ENCODE peak calls at places on chromosomes 6 and 20, in eight cellular contexts. One of them, this sample, is unnamed. For H3K36me3, the result is how much of the 10 kb centered on the place peaks cover.

GRCh38 chr6:23940466-23940865 is 185.5 kb upstream of the NRSN1 start:
- DNase-seq in cardiac muscle cell: peak
- DNase-seq in thoracic aorta: no peak
- DNase-seq in MG63: no peak
- DNase-seq in right lobe of liver: no peak
- DNase-seq in GM23248: peak
- DNase-seq in CD8-positive, alpha-beta memory T cell: no peak
- DNase-seq in left ventricle myocardium inferior: no peak
- DNase-seq in this sample: no peak

GRCh38 chr20:19047040-19047950 is 165.1 kb upstream of the SLC24A3 start:
- DNase-seq in cardiac muscle cell: no peak
- DNase-seq in GM23248: peak
- DNase-seq in CD8-positive, alpha-beta memory T cell: no peak
- DNase-seq in thoracic aorta: no peak
- DNase-seq in left ventricle myocardium inferior: peak
- DNase-seq in MG63: peak
- DNase-seq in right lobe of liver: no peak
- DNase-seq in this sample: peak

GRCh38 chr6:21560249-21560648 is 33.3 kb upstream of the SOX4 start:
- DNase-seq in right lobe of liver: no peak
- DNase-seq in cardiac muscle cell: no peak
- DNase-seq in GM23248: no peak
- DNase-seq in MG63: no peak
- DNase-seq in CD8-positive, alpha-beta memory T cell: no peak
- DNase-seq in thoracic aorta: no peak
- DNase-seq in left ventricle myocardium inferior: no peak
- DNase-seq in this sample: no peak

GRCh38 chr6:40848038-40848437 is 191.0 kb downstream of the UNC5CL start:
- DNase-seq in right lobe of liver: no peak
- DNase-seq in GM23248: peak
- DNase-seq in cardiac muscle cell: no peak
- DNase-seq in CD8-positive, alpha-beta memory T cell: no peak
- DNase-seq in MG63: peak
- DNase-seq in thoracic aorta: no peak
- DNase-seq in left ventricle myocardium inferior: no peak
- DNase-seq in this sample: no peak

GRCh38 chr6:163355471-163355991 is 59.0 kb upstream of the QKI start:
- DNase-seq in CD8-positive, alpha-beta memory T cell: no peak
- DNase-seq in thoracic aorta: no peak
- DNase-seq in right lobe of liver: no peak
- DNase-seq in left ventricle myocardium inferior: peak
- DNase-seq in MG63: peak
- DNase-seq in GM23248: peak
- DNase-seq in cardiac muscle cell: no peak
- DNase-seq in this sample: peak

GRCh38 chr6:65117854-65118409 is 589.1 kb downstream of the EYS start:
- DNase-seq in GM23248: no peak
- DNase-seq in thoracic aorta: no peak
- DNase-seq in right lobe of liver: no peak
- DNase-seq in cardiac muscle cell: no peak
- DNase-seq in left ventricle myocardium inferior: no peak
- DNase-seq in MG63: no peak
- DNase-seq in CD8-positive, alpha-beta memory T cell: no peak
- DNase-seq in this sample: no peak

GRCh38 chr20:52496191-52496590 is 304.6 kb upstream of the ZFP64 start:
- DNase-seq in CD8-positive, alpha-beta memory T cell: no peak
- DNase-seq in GM23248: peak
- DNase-seq in left ventricle myocardium inferior: no peak
- DNase-seq in right lobe of liver: no peak
- DNase-seq in MG63: no peak
- DNase-seq in thoracic aorta: no peak
- DNase-seq in cardiac muscle cell: no peak
- DNase-seq in this sample: no peak

GRCh38 chr6:142803495-142804049 is 141.4 kb downstream of the HIVEP2 start:
- DNase-seq in MG63: no peak
- DNase-seq in GM23248: no peak
- DNase-seq in CD8-positive, alpha-beta memory T cell: no peak
- DNase-seq in right lobe of liver: no peak
- DNase-seq in thoracic aorta: no peak
- DNase-seq in left ventricle myocardium inferior: no peak
- DNase-seq in cardiac muscle cell: no peak
- DNase-seq in this sample: no peak

GRCh38 chr6:9657994-9658393 is 756.9 kb downstream of the TFAP2A start:
- DNase-seq in right lobe of liver: no peak
- DNase-seq in CD8-positive, alpha-beta memory T cell: no peak
- DNase-seq in cardiac muscle cell: no peak
- DNase-seq in left ventricle myocardium inferior: no peak
- DNase-seq in MG63: no peak
- DNase-seq in thoracic aorta: no peak
- DNase-seq in GM23248: peak
- DNase-seq in this sample: no peak

GRCh38 chr6:110221738-110222137 is 41.5 kb downstream of the CDC40 start:
- DNase-seq in cardiac muscle cell: no peak
- DNase-seq in right lobe of liver: no peak
- DNase-seq in left ventricle myocardium inferior: no peak
- DNase-seq in thoracic aorta: no peak
- DNase-seq in MG63: no peak
- DNase-seq in CD8-positive, alpha-beta memory T cell: no peak
- DNase-seq in GM23248: peak
- DNase-seq in this sample: no peak

GRCh38 chr6:2960935-2961334 is 10.4 kb downstream of the SERPINB6 start:
- DNase-seq in right lobe of liver: no peak
- DNase-seq in MG63: no peak
- DNase-seq in cardiac muscle cell: no peak
- DNase-seq in CD8-positive, alpha-beta memory T cell: no peak
- DNase-seq in thoracic aorta: no peak
- DNase-seq in GM23248: no peak
- DNase-seq in left ventricle myocardium inferior: no peak
- DNase-seq in this sample: peak

GRCh38 chr6:137309078-137309762 is 90.0 kb upstream of the IFNGR1 start:
- DNase-seq in cardiac muscle cell: peak
- DNase-seq in thoracic aorta: no peak
- DNase-seq in CD8-positive, alpha-beta memory T cell: no peak
- DNase-seq in MG63: peak
- DNase-seq in right lobe of liver: peak
- DNase-seq in left ventricle myocardium inferior: peak
- DNase-seq in GM23248: peak
- DNase-seq in this sample: peak

GRCh38 chr20:18678599-18678998 is 90.7 kb downstream of the DTD1 start:
- DNase-seq in GM23248: no peak
- DNase-seq in cardiac muscle cell: no peak
- DNase-seq in left ventricle myocardium inferior: no peak
- DNase-seq in right lobe of liver: no peak
- DNase-seq in CD8-positive, alpha-beta memory T cell: no peak
- DNase-seq in thoracic aorta: no peak
- DNase-seq in MG63: no peak
- DNase-seq in this sample: no peak

GRCh38 chr6:111692327-111693164 is 86.9 kb upstream of the TRAF3IP2 start:
- DNase-seq in right lobe of liver: peak
- DNase-seq in MG63: no peak
- DNase-seq in left ventricle myocardium inferior: no peak
- DNase-seq in CD8-positive, alpha-beta memory T cell: no peak
- DNase-seq in thoracic aorta: no peak
- DNase-seq in GM23248: no peak
- DNase-seq in cardiac muscle cell: no peak
- DNase-seq in this sample: no peak

GRCh38 chr6:83707829-83708545 is 914 bp downstream of the SNAP91 start:
- DNase-seq in thoracic aorta: no peak
- DNase-seq in right lobe of liver: no peak
- DNase-seq in GM23248: peak
- DNase-seq in left ventricle myocardium inferior: no peak
- DNase-seq in CD8-positive, alpha-beta memory T cell: no peak
- DNase-seq in MG63: peak
- DNase-seq in cardiac muscle cell: peak
- DNase-seq in this sample: peak

GRCh38 chr6:37633581-37634237 is 64.0 kb downstream of the MDGA1 start:
- DNase-seq in CD8-positive, alpha-beta memory T cell: no peak
- DNase-seq in MG63: no peak
- DNase-seq in GM23248: no peak
- DNase-seq in left ventricle myocardium inferior: no peak
- DNase-seq in right lobe of liver: no peak
- DNase-seq in thoracic aorta: no peak
- DNase-seq in cardiac muscle cell: no peak
- DNase-seq in this sample: no peak

GRCh38 chr6:143962644-143962929 is 45.5 kb downstream of the PLAGL1 start:
- DNase-seq in cardiac muscle cell: no peak
- DNase-seq in GM23248: peak
- DNase-seq in left ventricle myocardium inferior: no peak
- DNase-seq in CD8-positive, alpha-beta memory T cell: no peak
- DNase-seq in right lobe of liver: no peak
- DNase-seq in thoracic aorta: no peak
- DNase-seq in MG63: no peak
- DNase-seq in this sample: peak

GRCh38 chr20:46043556-46043955 is 14.5 kb downstream of the SLC12A5 start:
- DNase-seq in right lobe of liver: no peak
- DNase-seq in MG63: no peak
- DNase-seq in CD8-positive, alpha-beta memory T cell: no peak
- DNase-seq in thoracic aorta: no peak
- DNase-seq in left ventricle myocardium inferior: no peak
- DNase-seq in GM23248: no peak
- DNase-seq in cardiac muscle cell: no peak
- DNase-seq in this sample: no peak

GRCh38 chr6:131061041-131061770 is 1.8 kb downstream of the EPB41L2 start:
- DNase-seq in CD8-positive, alpha-beta memory T cell: no peak
- DNase-seq in right lobe of liver: no peak
- DNase-seq in MG63: no peak
- DNase-seq in cardiac muscle cell: peak
- DNase-seq in left ventricle myocardium inferior: no peak
- DNase-seq in GM23248: peak
- DNase-seq in thoracic aorta: no peak
- DNase-seq in this sample: no peak

GRCh38 chr6:170537329-170537728 is 15.8 kb downstream of the PSMB1 start:
- DNase-seq in right lobe of liver: no peak
- DNase-seq in thoracic aorta: no peak
- DNase-seq in left ventricle myocardium inferior: no peak
- DNase-seq in cardiac muscle cell: no peak
- DNase-seq in GM23248: no peak
- DNase-seq in MG63: no peak
- DNase-seq in CD8-positive, alpha-beta memory T cell: no peak
- DNase-seq in this sample: no peak
- H3K36me3 ChIP-seq in right lobe of liver: under half
- H3K36me3 ChIP-seq in thoracic aorta: half or more
- H3K36me3 ChIP-seq in left ventricle myocardium inferior: half or more
- H3K36me3 ChIP-seq in cardiac muscle cell: half or more
- H3K36me3 ChIP-seq in GM23248: half or more
- H3K36me3 ChIP-seq in MG63: half or more
- H3K36me3 ChIP-seq in CD8-positive, alpha-beta memory T cell: half or more
- H3K36me3 ChIP-seq in this sample: under half

GRCh38 chr6:126176266-126176665 is 163.6 kb upstream of the CENPW start:
- DNase-seq in GM23248: peak
- DNase-seq in CD8-positive, alpha-beta memory T cell: no peak
- DNase-seq in right lobe of liver: no peak
- DNase-seq in cardiac muscle cell: peak
- DNase-seq in thoracic aorta: no peak
- DNase-seq in left ventricle myocardium inferior: no peak
- DNase-seq in MG63: no peak
- DNase-seq in this sample: no peak

GRCh38 chr6:126172151-126172550 is 167.8 kb upstream of the CENPW start:
- DNase-seq in GM23248: no peak
- DNase-seq in cardiac muscle cell: no peak
- DNase-seq in left ventricle myocardium inferior: no peak
- DNase-seq in right lobe of liver: no peak
- DNase-seq in CD8-positive, alpha-beta memory T cell: no peak
- DNase-seq in thoracic aorta: no peak
- DNase-seq in MG63: no peak
- DNase-seq in this sample: no peak

GRCh38 chr6:126170875-126171489 is 168.9 kb upstream of the CENPW start:
- DNase-seq in cardiac muscle cell: peak
- DNase-seq in MG63: no peak
- DNase-seq in left ventricle myocardium inferior: no peak
- DNase-seq in right lobe of liver: no peak
- DNase-seq in GM23248: peak
- DNase-seq in thoracic aorta: no peak
- DNase-seq in CD8-positive, alpha-beta memory T cell: no peak
- DNase-seq in this sample: peak

GRCh38 chr6:126175251-126175650 is 164.7 kb upstream of the CENPW start:
- DNase-seq in right lobe of liver: no peak
- DNase-seq in GM23248: no peak
- DNase-seq in cardiac muscle cell: no peak
- DNase-seq in thoracic aorta: no peak
- DNase-seq in left ventricle myocardium inferior: no peak
- DNase-seq in MG63: no peak
- DNase-seq in CD8-positive, alpha-beta memory T cell: no peak
- DNase-seq in this sample: no peak

DNA sequence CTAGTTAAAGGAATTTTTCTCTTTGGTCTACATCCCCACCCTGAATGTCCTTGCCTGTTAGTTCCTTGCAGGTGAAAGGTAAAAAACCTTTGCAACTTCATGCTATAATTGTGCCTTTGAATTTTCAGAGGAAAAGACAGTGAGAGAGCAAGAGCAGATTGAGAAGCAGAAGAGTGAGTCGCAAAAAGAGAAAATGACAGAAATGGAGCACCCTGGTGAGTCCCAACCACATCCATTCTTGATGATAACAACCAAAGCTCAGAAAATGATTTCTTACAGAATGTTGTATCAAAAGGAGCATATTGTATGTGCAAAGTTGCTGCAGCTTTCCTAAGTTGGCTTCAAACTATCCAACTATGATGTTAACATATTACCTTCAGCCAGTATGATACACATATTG is 165.2 kb upstream of the CENPW start:
- DNase-seq in CD8-positive, alpha-beta memory T cell: no peak
- DNase-seq in thoracic aorta: no peak
- DNase-seq in MG63: no peak
- DNase-seq in GM23248: no peak
- DNase-seq in left ventricle myocardium inferior: no peak
- DNase-seq in right lobe of liver: no peak
- DNase-seq in cardiac muscle cell: no peak
- DNase-seq in this sample: no peak
- H3K4me3 ChIP-seq in CD8-positive, alpha-beta memory T cell: no peak
- H3K4me3 ChIP-seq in thoracic aorta: no peak
- H3K4me3 ChIP-seq in MG63: no peak
- H3K4me3 ChIP-seq in GM23248: no peak
- H3K4me3 ChIP-seq in left ventricle myocardium inferior: no peak
- H3K4me3 ChIP-seq in right lobe of liver: no peak
- H3K4me3 ChIP-seq in cardiac muscle cell: no peak
- H3K4me3 ChIP-seq in this sample: no peak

DNA sequence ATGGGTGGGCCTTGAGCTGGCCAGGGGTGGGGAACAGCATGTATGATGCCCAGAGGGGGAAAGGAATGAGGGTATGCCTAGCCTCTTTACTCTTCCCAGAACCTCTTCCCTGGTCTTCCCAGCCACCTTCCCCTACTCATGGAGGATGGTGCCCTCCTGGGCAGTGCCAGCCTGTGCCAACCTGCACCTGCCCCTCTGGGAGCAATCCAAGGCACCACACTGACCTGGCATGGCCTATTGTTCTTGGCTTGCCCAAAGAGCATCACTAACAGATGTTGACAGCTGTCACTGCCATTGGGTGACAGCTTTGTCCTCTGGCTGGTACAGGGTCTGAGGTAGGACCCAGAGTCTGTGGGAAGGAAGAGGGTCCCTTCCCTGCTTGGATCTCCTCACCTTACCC is 12.9 kb downstream of the LPIN3 start:
- DNase-seq in left ventricle myocardium inferior: no peak
- DNase-seq in cardiac muscle cell: no peak
- DNase-seq in GM23248: no peak
- DNase-seq in MG63: no peak
- DNase-seq in thoracic aorta: no peak
- DNase-seq in right lobe of liver: no peak
- DNase-seq in CD8-positive, alpha-beta memory T cell: no peak
- DNase-seq in this sample: no peak
- H3K36me3 ChIP-seq in left ventricle myocardium inferior: half or more
- H3K36me3 ChIP-seq in cardiac muscle cell: under half
- H3K36me3 ChIP-seq in GM23248: under half
- H3K36me3 ChIP-seq in MG63: under half
- H3K36me3 ChIP-seq in thoracic aorta: under half
- H3K36me3 ChIP-seq in right lobe of liver: under half
- H3K36me3 ChIP-seq in CD8-positive, alpha-beta memory T cell: under half
- H3K36me3 ChIP-seq in this sample: under half

GRCh38 chr20:38724603-38725457 is 544 bp downstream of the SLC32A1 start:
- DNase-seq in right lobe of liver: no peak
- DNase-seq in CD8-positive, alpha-beta memory T cell: no peak
- DNase-seq in left ventricle myocardium inferior: no peak
- DNase-seq in GM23248: no peak
- DNase-seq in thoracic aorta: no peak
- DNase-seq in cardiac muscle cell: no peak
- DNase-seq in MG63: no peak
- DNase-seq in this sample: no peak
- H3K4me3 ChIP-seq in right lobe of liver: no peak
- H3K4me3 ChIP-seq in CD8-positive, alpha-beta memory T cell: no peak
- H3K4me3 ChIP-seq in left ventricle myocardium inferior: peak
- H3K4me3 ChIP-seq in GM23248: no peak
- H3K4me3 ChIP-seq in thoracic aorta: no peak
- H3K4me3 ChIP-seq in cardiac muscle cell: peak
- H3K4me3 ChIP-seq in MG63: no peak
- H3K4me3 ChIP-seq in this sample: no peak